ENCODE peak calls at places on chromosomes 7 and 10, in eight cellular contexts. D is suprapubic skin, H is K562, J is HL-60, N is spleen, X is breast epithelium, I is transverse colon, T is Panc1. P is an unnamed sample. For H3K27me3, the result is how much of the 10 kb centered on the place peaks cover.

GRCh38 chr7:94972296-94972695 is 64.9 kb downstream of the PPP1R9A start:
- DNase-seq in N (no peak), H (no peak), I (no peak), X (no peak), T (peak), D (no peak), J (no peak), P (no peak)

GRCh38 chr7:43905209-43905946 is 1.0 kb downstream of the URGCP start:
- DNase-seq in H (peak), N (no peak), I (peak), D (peak), J (no peak), X (no peak), T (no peak), P (no peak)

GRCh38 chr7:146830686-146831085 is 714.1 kb downstream of the CNTNAP2 start:
- DNase-seq in H (no peak), N (no peak), D (no peak), T (no peak), I (no peak), J (no peak), X (no peak), P (no peak)

GRCh38 chr10:127145173-127145572 is 51.2 kb downstream of the INSYN2A start:
- DNase-seq in J (no peak), N (no peak), H (no peak), I (no peak), X (no peak), D (no peak), T (no peak), P (no peak)

GRCh38 chr7:117995850-117996650 is 122.8 kb upstream of the CTTNBP2 start:
- DNase-seq in I (no peak), J (no peak), H (no peak), D (no peak), T (no peak), X (no peak), N (no peak), P (no peak)

GRCh38 chr7:68107256-68107655 is 1110.6 kb downstream of the TYW1 start:
- DNase-seq in D (no peak), T (no peak), H (no peak), J (no peak), N (no peak), X (no peak), I (no peak), P (no peak)

GRCh38 chr10:73931767-73932624 is 21.1 kb downstream of the PLAU start:
- DNase-seq in T (no peak), D (no peak), H (peak), N (no peak), J (no peak), X (no peak), I (no peak), P (peak)

GRCh38 chr10:132374612-132375011 is 22.4 kb upstream of the PWWP2B start:
- DNase-seq in T (no peak), H (no peak), N (peak), J (no peak), I (no peak), X (peak), D (peak), P (no peak)

GRCh38 chr7:45711161-45711490 is 137.0 kb downstream of the ADCY1 start:
- DNase-seq in T (no peak), X (no peak), J (no peak), I (no peak), D (no peak), N (peak), H (no peak), P (no peak)

GRCh38 chr10:3780056-3780765 is 4.8 kb downstream of the KLF6 start:
- DNase-seq in X (no peak), I (no peak), D (no peak), H (no peak), J (no peak), T (no peak), N (peak), P (no peak)

GRCh38 chr7:29265208-29265923 is 70.8 kb downstream of the CHN2 start:
- DNase-seq in J (no peak), H (no peak), X (no peak), T (no peak), D (no peak), I (no peak), N (no peak), P (no peak)

GRCh38 chr10:91188889-91189288 is 31.6 kb upstream of the PCGF5 start:
- DNase-seq in H (no peak), T (no peak), I (no peak), N (no peak), X (no peak), J (no peak), D (no peak), P (no peak)

GRCh38 chr7:70710011-70710480 is 421.9 kb upstream of the GALNT17 start:
- DNase-seq in D (no peak), H (no peak), X (no peak), I (no peak), N (no peak), J (no peak), T (no peak), P (peak)

GRCh38 chr10:16828731-16829175 is 11.5 kb upstream of the RSU1 start:
- DNase-seq in X (no peak), H (peak), J (no peak), I (peak), T (no peak), D (no peak), N (no peak), P (no peak)

GRCh38 chr10:71486465-71487114 is 89.9 kb downstream of the CDH23 start:
- DNase-seq in H (peak), X (no peak), D (no peak), T (peak), J (peak), I (peak), N (peak), P (peak)

GRCh38 chr10:17290226-17290625 is 62.2 kb downstream of the VIM start:
- DNase-seq in T (peak), X (no peak), H (peak), N (no peak), J (no peak), D (no peak), I (no peak), P (peak)

GRCh38 chr10:86480571-86480970 is 41.0 kb downstream of the WAPL start:
- DNase-seq in N (no peak), I (no peak), T (no peak), J (no peak), H (no peak), X (no peak), D (no peak), P (no peak)

GRCh38 chr10:95728535-95728934 is 27.4 kb upstream of the ENTPD1 start:
- DNase-seq in X (no peak), N (no peak), I (no peak), T (no peak), H (peak), D (no peak), J (no peak), P (no peak)

GRCh38 chr10:51960494-51960895 is 261.1 kb upstream of the CSTF2T start:
- DNase-seq in N (no peak), J (no peak), T (peak), X (no peak), D (no peak), H (peak), I (no peak), P (no peak)

GRCh38 chr10:120978589-120979252 is 127.6 kb downstream of the WDR11 start:
- DNase-seq in N (no peak), H (no peak), X (no peak), T (no peak), D (no peak), J (no peak), I (no peak), P (no peak)

GRCh38 chr7:103609778-103610177 is 163.8 kb upstream of the SLC26A5 start:
- DNase-seq in J (no peak), I (no peak), N (no peak), H (no peak), T (no peak), X (no peak), D (no peak), P (no peak)

GRCh38 chr7:145156834-145157233 is 321.0 kb upstream of the TPK1 start:
- DNase-seq in D (no peak), H (no peak), T (no peak), N (no peak), X (no peak), I (no peak), J (no peak), P (no peak)

DNA sequence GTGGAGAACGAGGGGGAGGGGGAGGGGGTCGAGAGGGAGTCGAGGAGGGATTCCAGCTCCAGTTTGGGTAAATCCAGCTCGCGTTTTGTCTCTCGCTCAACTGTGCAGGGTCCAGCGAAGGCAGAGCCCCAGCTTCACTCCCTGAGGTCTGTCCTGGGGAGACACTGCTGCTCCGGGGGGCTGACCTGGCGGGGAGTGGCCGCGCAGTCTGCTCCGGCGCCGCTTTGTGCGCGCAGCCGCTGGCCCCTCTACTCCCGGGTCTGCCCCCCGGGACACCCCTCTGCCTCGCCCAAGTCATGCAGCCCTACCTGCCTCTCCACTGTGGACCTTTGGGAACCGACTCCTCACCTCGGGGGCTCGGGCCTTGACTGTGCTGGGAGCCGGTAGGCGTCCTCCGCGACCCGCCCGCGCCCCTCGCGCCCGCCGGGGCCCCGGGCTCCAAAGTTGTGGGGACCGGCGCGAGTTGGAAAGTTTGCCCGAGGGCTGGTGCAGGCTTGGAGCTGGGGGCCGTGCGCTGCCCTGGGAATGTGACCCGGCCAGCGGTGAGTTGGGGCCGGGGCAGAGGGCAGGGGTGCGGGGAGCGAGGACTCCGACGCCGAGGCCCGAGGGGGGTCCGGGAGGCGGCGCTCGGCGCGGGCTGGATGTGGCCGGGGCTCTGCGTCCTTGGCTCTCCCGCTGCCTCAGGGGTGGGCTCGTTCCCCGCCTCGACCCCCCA is at the start of gene TET1:
- DNase-seq in J (peak), I (peak), N (no peak), H (peak), D (peak), T (no peak), X (peak), P (no peak)
- TF ChIP-seq POLR2AphosphoS5 in J (no peak), I (peak), N (peak), H (peak), D (no peak), T (no peak), X (no peak), P (no peak)

DNA sequence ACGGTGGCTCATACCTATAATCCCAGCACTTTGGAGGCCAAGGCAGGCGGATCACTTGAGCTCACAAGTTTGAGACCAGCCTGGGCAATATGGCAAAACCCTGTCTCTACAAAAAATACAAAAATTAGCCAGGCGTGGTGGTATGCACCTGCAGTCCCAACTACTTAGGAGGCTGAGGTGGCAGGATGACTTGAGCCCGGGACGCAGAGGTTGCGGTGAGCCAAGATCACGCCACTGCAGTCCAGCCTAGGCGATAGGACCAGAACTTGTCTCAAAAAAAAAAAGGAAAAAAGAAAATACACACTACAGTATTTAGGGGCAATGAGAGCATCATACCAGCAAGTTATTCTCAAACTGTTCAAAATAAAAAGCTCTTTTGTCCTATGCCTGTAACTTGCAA is 59.5 kb downstream of the ABI1 start:
- DNase-seq in T (no peak), X (no peak), I (no peak), N (no peak), H (no peak), D (no peak), J (no peak), P (no peak)
- H3K27me3 ChIP-seq in T (under half), X (under half), I (under half), N (under half), H (under half), D (under half), J (under half), P (under half)

DNA sequence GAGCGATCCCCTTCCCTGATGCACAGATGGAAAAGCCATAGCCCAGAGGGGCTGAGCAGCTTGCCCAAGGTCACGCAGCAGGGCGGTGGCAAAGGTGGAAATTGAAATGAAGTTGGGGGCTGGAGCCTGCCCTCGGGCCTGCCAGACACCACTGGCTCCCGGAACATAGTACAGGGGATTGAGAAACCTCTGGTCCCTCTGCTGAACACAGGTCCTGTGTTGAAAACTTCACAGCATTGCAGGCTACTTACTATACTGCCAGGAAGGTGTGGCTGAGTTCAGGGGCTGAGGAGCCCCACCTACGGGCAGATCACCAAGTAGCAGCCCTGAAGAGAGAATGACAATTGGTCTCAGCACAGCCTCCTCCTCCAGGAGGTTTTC is 326.7 kb downstream of the PLXNA4 start:
- DNase-seq in H (peak), J (no peak), T (no peak), N (no peak), X (peak), D (no peak), I (peak), P (peak)
- TF ChIP-seq POLR2AphosphoS5 in H (no peak), J (no peak), T (no peak), N (no peak), X (no peak), D (no peak), I (no peak), P (peak)

GRCh38 chr10:79579361-79579760 is 19.2 kb upstream of the SFTPA2 start:
- DNase-seq in N (no peak), T (no peak), J (no peak), D (no peak), I (no peak), H (no peak), X (no peak), P (no peak)
- H3K27me3 ChIP-seq in N (under half), T (under half), J (under half), D (under half), I (under half), H (under half), X (under half), P (under half)

GRCh38 chr7:73433924-73434700 is 534 bp downstream of the FZD9 start:
- DNase-seq in X (no peak), J (no peak), H (peak), D (no peak), I (no peak), N (peak), T (no peak), P (no peak)

GRCh38 chr7:73437091-73437490 is 3.5 kb downstream of the FZD9 start:
- DNase-seq in H (no peak), X (no peak), D (no peak), N (no peak), T (no peak), J (no peak), I (no peak), P (no peak)

GRCh38 chr7:73436031-73436929 is 2.7 kb downstream of the FZD9 start:
- DNase-seq in H (no peak), T (no peak), J (no peak), N (no peak), D (no peak), I (no peak), X (no peak), P (no peak)

GRCh38 chr7:73434701-73435069 is 1.1 kb downstream of the FZD9 start:
- DNase-seq in N (no peak), H (no peak), J (no peak), X (no peak), D (no peak), I (no peak), T (no peak), P (no peak)

DNA sequence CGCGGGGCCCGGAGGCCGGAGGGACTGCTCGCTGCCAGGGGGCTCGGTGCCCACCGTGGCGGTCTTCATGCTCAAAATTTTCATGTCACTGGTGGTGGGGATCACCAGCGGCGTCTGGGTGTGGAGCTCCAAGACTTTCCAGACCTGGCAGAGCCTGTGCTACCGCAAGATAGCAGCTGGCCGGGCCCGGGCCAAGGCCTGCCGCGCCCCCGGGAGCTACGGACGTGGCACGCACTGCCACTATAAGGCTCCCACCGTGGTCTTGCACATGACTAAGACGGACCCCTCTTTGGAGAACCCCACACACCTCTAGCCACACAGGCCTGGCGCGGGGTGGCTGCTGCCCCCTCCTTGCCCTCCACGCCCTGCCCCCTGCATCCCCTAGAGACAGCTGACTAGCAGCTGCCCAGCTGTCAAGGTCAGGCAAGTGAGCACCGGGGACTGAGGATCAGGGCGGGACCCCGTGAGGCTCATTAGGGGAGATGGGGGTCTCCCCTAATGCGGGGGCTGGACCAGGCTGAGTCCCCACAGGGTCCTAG is 2.0 kb downstream of the FZD9 start:
- DNase-seq in H (no peak), D (no peak), J (no peak), I (no peak), N (peak), T (no peak), X (no peak), P (no peak)
- TF ChIP-seq POLR2AphosphoS5 in H (no peak), D (no peak), J (no peak), I (no peak), N (no peak), T (no peak), X (no peak), P (no peak)

GRCh38 chr7:156109076-156109475 is 296.8 kb upstream of the SHH start:
- DNase-seq in D (no peak), T (no peak), J (no peak), H (no peak), X (no peak), I (no peak), N (no peak), P (no peak)
- H3K27me3 ChIP-seq in D (under half), T (under half), J (under half), H (half or more), X (under half), I (under half), N (under half), P (under half)

GRCh38 chr10:99920486-99920885 is 89.3 kb downstream of the DNMBP start:
- DNase-seq in T (no peak), J (no peak), H (no peak), I (peak), D (no peak), N (no peak), X (no peak), P (no peak)

GRCh38 chr10:99915414-99915813 is 94.3 kb downstream of the DNMBP start:
- DNase-seq in N (no peak), D (no peak), X (no peak), T (no peak), I (no peak), J (no peak), H (no peak), P (no peak)

GRCh38 chr10:99920901-99921300 is 88.8 kb downstream of the DNMBP start:
- DNase-seq in T (no peak), N (no peak), J (no peak), H (no peak), D (no peak), I (no peak), X (no peak), P (no peak)

GRCh38 chr10:99916776-99917175 is 93.0 kb downstream of the DNMBP start:
- DNase-seq in I (no peak), J (no peak), D (no peak), N (no peak), T (no peak), H (no peak), X (no peak), P (no peak)

GRCh38 chr10:99917963-99918825 is 91.6 kb downstream of the DNMBP start:
- DNase-seq in D (no peak), X (no peak), H (no peak), T (no peak), N (no peak), J (no peak), I (peak), P (peak)
- TF ChIP-seq POLR2AphosphoS5 in D (no peak), X (no peak), H (no peak), T (no peak), N (no peak), J (no peak), I (no peak), P (no peak)

DNA sequence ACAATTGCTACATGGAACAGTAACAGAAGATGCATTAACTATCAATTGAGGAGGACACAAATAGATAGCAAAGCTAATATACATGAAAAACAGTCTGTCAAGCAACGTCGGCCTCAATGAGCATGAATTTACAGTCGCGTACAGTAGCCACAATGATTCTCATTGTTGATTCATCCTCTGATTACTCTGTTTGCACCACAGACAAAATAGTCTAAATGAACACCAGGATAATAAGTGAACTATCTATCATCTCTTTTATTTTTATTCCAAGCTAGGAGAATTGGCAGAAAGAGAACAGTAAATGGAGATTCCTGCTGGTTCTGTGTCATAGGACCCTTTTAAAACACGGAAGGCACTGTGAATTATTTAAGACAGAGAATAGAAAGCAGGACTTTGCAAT is 108.5 kb downstream of the EVX1 start:
- DNase-seq in J (no peak), D (no peak), I (no peak), X (no peak), N (no peak), H (no peak), T (no peak), P (no peak)
- H3K27me3 ChIP-seq in J (under half), D (under half), I (under half), X (under half), N (under half), H (under half), T (under half), P (under half)

DNA sequence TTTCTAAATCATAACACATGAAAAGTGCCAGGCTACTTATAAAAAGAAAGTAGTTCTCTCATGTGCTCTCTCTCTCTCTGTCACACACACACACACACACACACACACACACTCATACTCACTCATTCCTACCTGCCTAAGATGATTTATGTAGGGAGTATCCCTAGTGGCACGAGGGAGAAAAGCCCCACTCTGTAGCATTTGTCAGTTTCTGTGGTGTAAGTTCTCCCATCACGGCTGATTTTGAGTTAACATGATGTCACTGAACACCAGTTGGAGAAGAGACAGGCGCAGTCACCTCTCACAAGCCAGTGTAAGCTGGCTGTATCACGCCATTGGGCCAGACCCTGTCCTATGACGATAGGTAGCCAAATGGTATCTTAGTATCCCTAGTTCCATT is 395.4 kb downstream of the SFMBT2 start:
- DNase-seq in I (no peak), D (no peak), T (no peak), H (peak), N (no peak), J (no peak), X (no peak), P (no peak)
- TF ChIP-seq POLR2AphosphoS5 in I (no peak), D (no peak), T (no peak), H (no peak), N (no peak), J (no peak), X (no peak), P (no peak)

GRCh38 chr10:60734226-60734625 is 44.1 kb upstream of the CDK1 start:
- DNase-seq in N (no peak), H (no peak), I (no peak), T (no peak), X (no peak), D (no peak), J (no peak), P (no peak)
- H3K27me3 ChIP-seq in N (under half), H (under half), I (under half), T (half or more), X (under half), D (under half), J (under half), P (under half)

P was measured in prostate gland.